ENCODE peak calls at places on chromosomes 16 and 17, in four cellular contexts. B is effector memory CD8-positive, alpha-beta T cell; Q is HFFc6; P is astrocyte of the spinal cord. Y is an unnamed sample.

GRCh38 chr17:51764387-51764971 is 394.0 kb downstream of the CA10 start:
- DNase-seq in B (peak), Q (peak), P (peak), Y (no peak)

GRCh38 chr16:3642397-3643094 is 11.9 kb upstream of the DNASE1 start:
- DNase-seq in B (no peak), P (peak), Q (no peak), Y (no peak)

GRCh38 chr17:65942592-65942991 is 249.3 kb downstream of the CEP112 start:
- DNase-seq in P (no peak), B (no peak), Q (no peak), Y (no peak)

GRCh38 chr17:78416791-78417530 is 38.5 kb downstream of the PGS1 start:
- DNase-seq in Q (no peak), B (no peak), P (peak), Y (peak)

GRCh38 chr16:12576878-12577277 is 226.8 kb downstream of the CPPED1 start:
- DNase-seq in B (no peak), Q (no peak), P (no peak), Y (no peak)

GRCh38 chr17:61833536-61834203 is 29.7 kb downstream of the BRIP1 start:
- DNase-seq in P (peak), B (no peak), Q (peak), Y (no peak)

GRCh38 chr17:65292430-65292829 is 155.3 kb downstream of the RGS9 start:
- DNase-seq in P (no peak), Q (no peak), B (no peak), Y (no peak)

GRCh38 chr16:85894266-85894665 is 4.7 kb upstream of the IRF8 start:
- DNase-seq in Q (no peak), B (no peak), P (no peak), Y (no peak)

GRCh38 chr17:38591759-38592241 is 14.0 kb downstream of the SRCIN1 start:
- DNase-seq in Q (peak), P (peak), B (no peak), Y (peak)

GRCh38 chr17:63676540-63676933 is 23.4 kb downstream of the LIMD2 start:
- DNase-seq in P (no peak), B (no peak), Q (no peak), Y (no peak)

GRCh38 chr17:38674013-38674748 is 576 bp downstream of the EPOP start:
- DNase-seq in Q (no peak), P (no peak), B (no peak), Y (no peak)

GRCh38 chr16:85379041-85380001 is 233.8 kb upstream of the GSE1 start:
- DNase-seq in B (no peak), Q (no peak), P (no peak), Y (no peak)

GRCh38 chr17:81644976-81645952 is 8.3 kb downstream of the TSPAN10 start:
- DNase-seq in Q (no peak), B (no peak), P (no peak), Y (peak)

GRCh38 chr16:88773812-88774291 is 11.2 kb downstream of the PIEZO1 start:
- DNase-seq in P (peak), B (no peak), Q (peak), Y (peak)

GRCh38 chr17:66711936-66712335 is 123.0 kb upstream of the CACNG5 start:
- DNase-seq in P (peak), Q (no peak), B (no peak), Y (peak)

GRCh38 chr16:84040823-84041391 is 1.7 kb downstream of the SLC38A8 start:
- DNase-seq in P (peak), B (no peak), Q (peak), Y (peak)

GRCh38 chr16:48539485-48540221 is 70.3 kb downstream of the N4BP1 start:
- DNase-seq in B (no peak), Q (no peak), P (no peak), Y (no peak)

GRCh38 chr17:76107507-76107906 is 3.9 kb upstream of the EXOC7 start:
- DNase-seq in B (no peak), Q (no peak), P (no peak), Y (no peak)

GRCh38 chr17:5502552-5502951 is 16.2 kb downstream of the MIS12 start:
- DNase-seq in B (no peak), P (no peak), Q (no peak), Y (no peak)

GRCh38 chr17:82239926-82240505 is 11.2 kb downstream of the SLC16A3 start:
- DNase-seq in Q (no peak), B (no peak), P (no peak), Y (peak)

GRCh38 chr16:27230562-27230991 is 27.3 kb downstream of the KDM8 start:
- DNase-seq in P (no peak), B (peak), Q (no peak), Y (no peak)

GRCh38 chr16:88504489-88505404 is 51.7 kb downstream of the ZFPM1 start:
- DNase-seq in Q (no peak), B (no peak), P (no peak), Y (no peak)

GRCh38 chr17:13545941-13546340 is 55.8 kb downstream of the HS3ST3A1 start:
- DNase-seq in P (no peak), B (no peak), Q (no peak), Y (no peak)

GRCh38 chr17:65220732-65221131 is 83.6 kb downstream of the RGS9 start:
- DNase-seq in P (no peak), B (no peak), Q (peak), Y (no peak)

GRCh38 chr16:80592273-80592672 is 51.5 kb downstream of the DYNLRB2 start:
- DNase-seq in Q (no peak), B (no peak), P (no peak), Y (no peak)

GRCh38 chr17:82065638-82066303 is at the start of gene DUS1L:
- DNase-seq in B (peak), Q (no peak), P (peak), Y (peak)

GRCh38 chr17:20009302-20010098 is at the start of gene SPECC1:
- DNase-seq in B (peak), P (peak), Q (no peak), Y (peak)